ENCODE peak calls at places on chromosomes 11 and 22, in four cellular contexts. I is cardiac fibroblast, C is sigmoid colon, K is fibroblast of mammary gland. J is an unnamed sample.

GRCh38 chr11:2581931-2582435 is 117.8 kb downstream of the KCNQ1OT1 start:
- DNase-seq in C (no peak), K (no peak), I (no peak), J (no peak)

GRCh38 chr11:124077266-124077665 is 36.1 kb upstream of the OR10G7 start:
- DNase-seq in C (no peak), I (no peak), K (no peak), J (no peak)

GRCh38 chr11:130122141-130122575 is 37.4 kb upstream of the ST14 start:
- DNase-seq in I (peak), C (no peak), K (no peak), J (peak)

GRCh38 chr22:45612940-45613339 is 58.7 kb upstream of the ATXN10 start:
- DNase-seq in K (peak), C (no peak), I (peak), J (no peak)

GRCh38 chr11:57932105-57932504 is 91.6 kb upstream of the OR9Q1 start:
- DNase-seq in K (no peak), I (no peak), C (no peak), J (no peak)

GRCh38 chr22:33035276-33035863 is 22.8 kb downstream of the SYN3 start:
- DNase-seq in I (no peak), C (no peak), K (no peak), J (no peak)

GRCh38 chr22:35230839-35231584 is 26.3 kb upstream of the HMGXB4 start:
- DNase-seq in C (no peak), K (no peak), I (no peak), J (no peak)

GRCh38 chr11:121367434-121367833 is 74.9 kb downstream of the SC5D start:
- DNase-seq in K (peak), C (no peak), I (peak), J (no peak)

GRCh38 chr11:35856259-35856658 is 87.6 kb upstream of the LDLRAD3 start:
- DNase-seq in I (no peak), K (no peak), C (no peak), J (no peak)

GRCh38 chr22:44646141-44646540 is 55.9 kb upstream of the PRR5 start:
- DNase-seq in K (no peak), C (no peak), I (no peak), J (no peak)

GRCh38 chr11:119571311-119571710 is 148.3 kb upstream of the THY1 start:
- DNase-seq in I (no peak), K (no peak), C (no peak), J (no peak)

GRCh38 chr11:126978155-126978554 is 22.4 kb downstream of the KIRREL3 start:
- DNase-seq in I (no peak), C (no peak), K (no peak), J (no peak)

GRCh38 chr22:37741312-37741795 is 44.5 kb downstream of the TRIOBP start:
- DNase-seq in C (peak), K (peak), I (peak), J (peak)

GRCh38 chr11:6612816-6613136 is 760 bp upstream of the TAF10 start:
- DNase-seq in K (no peak), I (no peak), C (no peak), J (no peak)

GRCh38 chr22:32880061-32880460 is 78.6 kb downstream of the TIMP3 start:
- DNase-seq in I (peak), C (no peak), K (peak), J (peak)

GRCh38 chr22:45251828-45252227 is 11.1 kb upstream of the KIAA0930 start:
- DNase-seq in C (no peak), K (no peak), I (no peak), J (no peak)

GRCh38 chr11:73252577-73253191 is 19.5 kb upstream of the P2RY6 start:
- DNase-seq in K (no peak), C (peak), I (no peak), J (no peak)

GRCh38 chr11:133886029-133886428 is 40.7 kb upstream of the SPATA19 start:
- DNase-seq in I (no peak), K (no peak), C (no peak), J (no peak)

GRCh38 chr22:37635157-37635556 is 4.3 kb upstream of the SH3BP1 start:
- DNase-seq in K (no peak), C (no peak), I (no peak), J (no peak)

GRCh38 chr11:95230054-95231034 is 658 bp downstream of the SESN3 start:
- DNase-seq in C (peak), K (peak), I (peak), J (peak)

GRCh38 chr11:128207861-128208321 is 379.5 kb downstream of the ETS1 start:
- DNase-seq in I (peak), C (no peak), K (peak), J (peak)

GRCh38 chr11:120702656-120703055 is 191.1 kb downstream of the GRIK4 start:
- DNase-seq in C (no peak), I (no peak), K (no peak), J (no peak)

GRCh38 chr11:32893091-32893946 is 708 bp downstream of the QSER1 start:
- DNase-seq in K (peak), C (peak), I (peak), J (peak)

GRCh38 chr11:118927554-118928107 is 1.9 kb upstream of the BCL9L start:
- DNase-seq in C (no peak), K (no peak), I (no peak), J (peak)

GRCh38 chr11:6991227-6991626 is 28.9 kb downstream of the ZNF214 start:
- DNase-seq in I (no peak), K (no peak), C (no peak), J (peak)

GRCh38 chr11:126886636-126887035 is 113.9 kb downstream of the KIRREL3 start:
- DNase-seq in I (no peak), K (no peak), C (no peak), J (no peak)

GRCh38 chr22:28075260-28075981 is 156.4 kb upstream of the PITPNB start:
- DNase-seq in K (peak), C (peak), I (peak), J (peak)

GRCh38 chr22:40631925-40632324 is 4.6 kb downstream of the MRTFA start:
- DNase-seq in I (no peak), C (peak), K (no peak), J (no peak)

GRCh38 chr11:62591448-62592215 is at the start of gene TUT1:
- DNase-seq in I (peak), C (peak), K (peak), J (peak)
- TF ChIP-seq CTCF in I (no peak), C (no peak), K (no peak), J (no peak)

GRCh38 chr11:10329935-10330334 is 25.1 kb downstream of the ADM start:
- DNase-seq in I (peak), K (peak), C (no peak), J (peak)
- H3K4me3 ChIP-seq in I (no peak), K (no peak), C (no peak), J (no peak)

GRCh38 chr11:61056566-61056965 is 45.7 kb upstream of the CD5 start:
- DNase-seq in I (no peak), K (no peak), C (peak), J (no peak)

GRCh38 chr11:61053198-61053597 is 49.1 kb upstream of the CD5 start:
- DNase-seq in C (no peak), I (no peak), K (no peak), J (no peak)

GRCh38 chr11:61054927-61055562 is 47.2 kb upstream of the CD5 start:
- DNase-seq in C (peak), I (no peak), K (no peak), J (no peak)

GRCh38 chr11:61055776-61056175 is 46.5 kb upstream of the CD5 start:
- DNase-seq in I (no peak), C (peak), K (no peak), J (no peak)

DNA sequence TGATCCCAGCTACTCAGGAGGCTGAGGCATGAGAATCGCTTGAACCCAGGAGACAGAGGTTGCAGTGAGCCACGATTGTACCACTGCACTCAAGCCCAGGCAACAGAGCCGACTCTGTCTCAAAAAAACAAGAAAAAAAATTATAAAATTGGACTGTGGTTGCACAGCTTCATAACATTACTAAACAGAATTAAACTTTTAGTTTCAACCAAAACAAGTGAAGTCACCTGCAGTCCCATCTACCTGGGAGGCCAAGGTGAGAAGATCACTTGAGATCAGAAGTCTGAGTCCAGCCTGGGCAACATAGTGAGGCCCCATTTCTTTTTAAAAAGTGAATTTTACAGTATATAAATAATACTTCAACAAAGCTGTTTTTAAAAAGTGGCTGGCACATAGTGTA is 47.8 kb upstream of the CD5 start:
- DNase-seq in C (no peak), I (no peak), K (no peak), J (no peak)
- TF ChIP-seq CTCF in C (no peak), I (no peak), K (no peak), J (no peak)

DNA sequence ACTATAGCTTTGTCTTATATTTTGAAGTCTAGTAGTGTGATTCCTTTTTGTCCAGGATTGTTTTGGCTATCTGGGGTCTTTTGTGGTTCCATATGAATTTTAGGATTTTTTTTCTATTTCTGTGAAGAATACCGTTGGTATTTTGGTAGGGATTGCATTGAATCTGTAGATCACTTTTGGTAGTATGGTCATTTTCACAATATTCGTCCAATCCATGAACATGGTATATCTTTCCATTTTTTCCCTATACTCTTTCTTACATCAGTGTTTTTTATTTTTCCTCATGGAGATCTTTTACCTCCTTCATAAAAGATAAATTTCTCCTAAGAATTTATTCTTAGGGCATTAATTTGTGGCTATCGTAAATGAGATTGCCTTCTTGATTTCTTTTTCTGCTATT is 29.1 kb downstream of the MADD start:
- DNase-seq in I (no peak), C (no peak), K (no peak), J (no peak)
- H3K4me3 ChIP-seq in I (no peak), C (no peak), K (no peak), J (no peak)

DNA sequence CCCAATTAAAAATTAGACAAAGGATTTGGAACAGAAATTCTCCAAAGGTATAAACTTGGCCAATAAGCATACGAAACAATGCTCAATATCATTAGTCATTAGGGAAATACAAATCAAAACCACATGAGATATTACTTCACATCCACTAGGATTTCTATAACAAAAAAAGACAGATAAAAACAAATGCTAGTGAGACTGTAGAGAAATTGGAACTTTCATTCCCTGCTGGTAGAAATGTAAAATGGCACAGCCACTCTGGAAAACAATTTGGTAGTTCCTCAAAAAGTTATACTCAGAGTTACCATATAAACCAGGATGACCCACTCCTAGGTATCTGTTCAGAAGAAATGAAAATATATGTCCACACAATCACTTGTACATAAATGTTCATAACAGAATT is 71.6 kb downstream of the RPL27A start:
- DNase-seq in I (peak), K (peak), C (no peak), J (peak)
- TF ChIP-seq CTCF in I (peak), K (peak), C (no peak), J (no peak)

DNA sequence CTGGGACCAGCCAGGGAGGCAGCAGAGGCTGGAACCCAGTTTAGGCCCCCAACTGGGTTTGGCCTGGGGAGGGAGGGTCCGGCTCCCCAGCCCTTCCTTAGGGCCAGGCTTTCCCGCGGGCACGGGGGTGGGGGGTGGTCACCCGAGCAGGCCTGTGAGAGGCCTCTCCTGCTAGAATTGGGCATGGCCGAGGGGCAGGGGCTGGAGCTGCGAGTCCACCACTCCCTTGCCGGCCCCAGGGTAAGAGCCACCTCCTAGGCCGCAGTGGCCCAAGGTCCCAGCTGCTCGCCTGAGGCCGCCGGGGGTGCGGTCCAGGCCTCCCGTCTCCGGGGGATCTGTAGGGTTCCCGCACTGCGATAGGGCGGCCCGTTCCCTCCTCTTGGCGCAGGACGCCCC is 6.1 kb downstream of the LMNTD2 start:
- DNase-seq in K (no peak), I (no peak), C (no peak), J (no peak)
- H3K4me3 ChIP-seq in K (no peak), I (no peak), C (peak), J (peak)

GRCh38 chr11:70761094-70761905 is 363.0 kb downstream of the CTTN start:
- DNase-seq in I (no peak), C (no peak), K (no peak), J (no peak)
- TF ChIP-seq CTCF in I (no peak), C (no peak), K (peak), J (no peak)

DNA sequence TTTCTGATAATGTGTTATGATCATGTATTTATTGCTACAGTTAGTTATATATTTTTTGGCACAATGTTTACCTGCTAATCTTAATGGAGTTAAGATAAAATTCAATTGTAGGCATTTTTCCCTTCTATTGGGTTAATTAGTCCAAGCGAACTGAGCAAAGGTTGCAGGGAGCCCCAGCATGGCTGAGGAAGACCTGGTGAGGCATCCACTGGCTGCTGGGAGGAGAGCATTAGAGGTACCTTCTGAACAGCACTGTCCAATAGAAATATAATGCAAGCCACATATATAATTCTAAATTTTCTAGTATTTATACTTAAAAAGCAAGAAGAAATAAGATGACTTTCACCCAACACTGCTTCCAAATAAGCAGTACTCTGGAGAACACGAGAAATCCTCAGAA is 689 bp upstream of the TMEM126A start:
- DNase-seq in I (no peak), C (no peak), K (no peak), J (no peak)
- H3K4me3 ChIP-seq in I (peak), C (peak), K (peak), J (peak)

J was measured in epithelial cell of esophagus.